ENCODE peak calls at places on chromosomes 5 and 9, in seven cellular contexts. N is right lobe of liver, M is heart right ventricle, E is tibial nerve, K is SK-N-SH, D is stomach, V is lower lobe of right lung. O is an unnamed sample. For H3K4me1, the result is how much of the 10 kb centered on the place peaks cover.

GRCh38 chr5:119080975-119081374 is 10.1 kb downstream of the DMXL1 start:
- DNase-seq in N (no peak), M (no peak), E (no peak), K (peak), D (no peak), V (no peak), O (no peak)

GRCh38 chr5:39835371-39835770 is 410.6 kb upstream of the DAB2 start:
- DNase-seq in N (no peak), M (no peak), E (no peak), K (no peak), D (no peak), V (no peak), O (no peak)

GRCh38 chr5:173781432-173781825 is 106.7 kb upstream of the CPEB4 start:
- DNase-seq in N (no peak), M (no peak), E (no peak), K (no peak), D (no peak), V (no peak), O (no peak)

GRCh38 chr9:76926324-76926731 is 20.4 kb upstream of the PRUNE2 start:
- DNase-seq in N (no peak), M (no peak), E (no peak), K (no peak), D (no peak), V (no peak), O (no peak)

GRCh38 chr5:6837519-6838110 is 124.4 kb downstream of the TENT4A start:
- DNase-seq in N (no peak), M (peak), E (no peak), K (peak), D (no peak), V (no peak), O (peak)

GRCh38 chr9:124776952-124777645 is at the start of gene OLFML2A:
- DNase-seq in N (no peak), M (peak), E (no peak), K (peak), D (no peak), V (no peak), O (peak)

GRCh38 chr9:134149380-134149779 is 13.5 kb downstream of the WDR5 start:
- DNase-seq in N (no peak), M (no peak), E (no peak), K (no peak), D (no peak), V (no peak), O (no peak)

GRCh38 chr5:103573411-103573810 is 10.8 kb upstream of the NUDT12 start:
- DNase-seq in N (no peak), M (no peak), E (no peak), K (no peak), D (no peak), V (no peak), O (no peak)

GRCh38 chr5:147036691-147037245 is 158.2 kb upstream of the PPP2R2B start:
- DNase-seq in N (no peak), M (no peak), E (no peak), K (no peak), D (no peak), V (no peak), O (no peak)

GRCh38 chr9:123640792-123641222 is 284.8 kb downstream of the CRB2 start:
- DNase-seq in N (no peak), M (no peak), E (no peak), K (no peak), D (no peak), V (no peak), O (no peak)

GRCh38 chr5:146620031-146620662 is 104.2 kb upstream of the GPR151 start:
- DNase-seq in N (no peak), M (no peak), E (no peak), K (no peak), D (no peak), V (no peak), O (no peak)

GRCh38 chr9:135256568-135257354 is 169.3 kb downstream of the OLFM1 start:
- DNase-seq in N (peak), M (no peak), E (no peak), K (no peak), D (no peak), V (peak), O (peak)

GRCh38 chr5:179731791-179732411 is 721 bp upstream of the MAML1 start:
- DNase-seq in N (peak), M (peak), E (no peak), K (no peak), D (no peak), V (peak), O (peak)

GRCh38 chr9:127064335-127064734 is 58.1 kb downstream of the ANGPTL2 start:
- DNase-seq in N (no peak), M (no peak), E (no peak), K (no peak), D (no peak), V (no peak), O (no peak)

GRCh38 chr5:108858959-108859358 is 111.3 kb downstream of the FER start:
- DNase-seq in N (no peak), M (no peak), E (no peak), K (no peak), D (no peak), V (no peak), O (no peak)

GRCh38 chr9:38162332-38162985 is 93.4 kb upstream of the SHB start:
- DNase-seq in N (no peak), M (no peak), E (peak), K (no peak), D (no peak), V (no peak), O (no peak)

GRCh38 chr9:71506821-71507220 is 261.5 kb downstream of the CEMIP2 start:
- DNase-seq in N (no peak), M (no peak), E (no peak), K (no peak), D (no peak), V (no peak), O (no peak)

GRCh38 chr9:9215050-9215449 is 1397.8 kb downstream of the PTPRD start:
- DNase-seq in N (no peak), M (no peak), E (no peak), K (no peak), D (no peak), V (no peak), O (no peak)

GRCh38 chr9:17742065-17742464 is 163.2 kb downstream of the SH3GL2 start:
- DNase-seq in N (no peak), M (no peak), E (no peak), K (no peak), D (no peak), V (no peak), O (no peak)

GRCh38 chr5:117098094-117098493 is 523.5 kb upstream of the SEMA6A start:
- DNase-seq in N (no peak), M (no peak), E (no peak), K (no peak), D (no peak), V (no peak), O (no peak)

GRCh38 chr9:29701536-29701935 is 2128.3 kb upstream of the C9orf72 start:
- DNase-seq in N (no peak), M (no peak), E (no peak), K (no peak), D (no peak), V (no peak), O (no peak)

GRCh38 chr9:131837836-131838235 is 98.0 kb upstream of the RAPGEF1 start:
- DNase-seq in N (no peak), M (no peak), E (no peak), K (no peak), D (no peak), V (no peak), O (no peak)

GRCh38 chr9:131179561-131180219 is 54.3 kb downstream of the NUP214 start:
- DNase-seq in N (no peak), M (no peak), E (no peak), K (no peak), D (no peak), V (no peak), O (no peak)

GRCh38 chr5:139263431-139263975 is 30.0 kb upstream of the MATR3 start:
- DNase-seq in N (no peak), M (no peak), E (no peak), K (no peak), D (no peak), V (no peak), O (no peak)

GRCh38 chr5:164002214-164002613 is 496.8 kb downstream of the MAT2B start:
- DNase-seq in N (no peak), M (no peak), E (no peak), K (no peak), D (no peak), V (no peak), O (no peak)

GRCh38 chr9:98357921-98358535 is 102.6 kb upstream of the TBC1D2 start:
- DNase-seq in N (no peak), M (no peak), E (no peak), K (no peak), D (no peak), V (no peak), O (no peak)

GRCh38 chr9:97052735-97053134 is 13.8 kb upstream of the CTSV start:
- DNase-seq in N (no peak), M (no peak), E (no peak), K (no peak), D (no peak), V (no peak), O (no peak)

GRCh38 chr5:109844148-109844547 is 154.4 kb downstream of the MAN2A1 start:
- DNase-seq in N (no peak), M (no peak), E (no peak), K (no peak), D (no peak), V (no peak), O (no peak)

GRCh38 chr5:14204785-14205321 is 61.7 kb downstream of the TRIO start:
- DNase-seq in N (peak), M (peak), E (peak), K (no peak), D (peak), V (peak), O (peak)

GRCh38 chr9:120569556-120569955 is 10.4 kb downstream of the CDK5RAP2 start:
- DNase-seq in N (no peak), M (no peak), E (no peak), K (no peak), D (no peak), V (no peak), O (no peak)
- TF ChIP-seq CTCF in N (no peak), M (no peak), E (no peak), K (no peak), D (no peak), V (no peak), O (no peak)

GRCh38 chr9:86351897-86352296 is 2.3 kb downstream of the TUT7 start:
- DNase-seq in N (no peak), M (no peak), E (no peak), K (no peak), D (no peak), V (no peak), O (no peak)
- H3K4me1 ChIP-seq in N (under half), M (under half), E (under half), K (under half), D (half or more), V (half or more), O (under half)

DNA sequence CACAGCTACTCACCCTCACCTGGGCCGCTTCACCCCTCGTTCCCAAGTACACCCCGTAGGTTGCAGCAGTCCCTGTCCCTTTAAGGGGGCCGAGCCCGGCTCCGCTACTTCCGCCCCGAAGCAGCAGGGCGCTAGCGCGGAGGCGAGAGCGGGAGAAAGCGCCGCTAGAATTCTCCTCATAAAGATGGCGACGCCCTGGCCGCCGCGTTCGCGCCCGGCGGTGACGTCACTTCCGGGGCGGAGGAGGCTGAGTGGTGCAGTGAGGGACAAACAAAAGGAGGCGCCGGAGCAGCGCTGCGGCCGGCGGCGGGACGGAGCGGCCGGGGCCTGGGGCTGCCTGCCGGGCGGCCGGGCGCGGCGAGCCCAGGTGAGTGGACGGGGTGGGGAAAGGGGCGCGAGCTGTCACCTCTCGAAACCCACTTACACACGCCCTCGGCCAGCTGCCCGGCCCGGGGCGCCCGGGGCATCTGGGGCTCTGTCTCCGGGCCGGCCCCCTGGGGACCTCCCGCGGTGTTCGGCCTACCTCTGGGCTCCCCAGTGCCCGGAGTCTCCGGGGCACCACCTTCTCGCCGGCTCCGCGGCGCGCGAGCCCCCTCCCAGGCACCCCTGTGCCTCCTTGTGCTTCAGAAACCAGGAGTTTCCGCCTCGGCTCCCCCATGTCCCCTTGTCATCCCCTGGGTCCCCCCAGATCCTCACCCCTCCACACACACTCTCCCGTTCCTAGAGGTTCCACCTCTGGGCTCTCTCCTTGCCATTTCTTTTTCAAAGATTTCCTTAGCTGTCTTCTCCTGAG is at the start of the genes KYAT1 and LRRC8A:
- DNase-seq in N (peak), M (peak), E (peak), K (peak), D (peak), V (peak), O (peak)
- TF ChIP-seq CTCF in N (peak), M (no peak), E (no peak), K (no peak), D (peak), V (peak), O (no peak)

DNA sequence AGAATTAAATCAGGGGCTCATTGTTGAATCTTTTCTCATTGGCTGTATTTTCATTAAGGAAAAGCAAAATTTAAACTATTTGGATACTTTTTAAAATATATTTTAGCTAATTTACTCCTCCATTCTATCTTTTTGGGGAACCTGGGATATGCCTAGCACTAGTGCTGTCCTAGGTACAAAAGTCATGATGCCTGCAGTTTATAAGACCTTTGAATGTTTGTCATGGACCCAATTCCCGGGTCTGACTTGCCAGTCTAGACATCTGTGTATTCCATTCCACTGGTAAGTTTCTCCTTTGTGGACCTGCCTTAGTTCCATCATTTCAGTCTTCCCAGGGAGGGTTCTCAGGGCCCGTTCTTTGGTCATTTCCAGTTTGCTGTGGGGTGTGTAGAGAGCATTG is 63.0 kb downstream of the WWC1 start:
- DNase-seq in N (no peak), M (no peak), E (no peak), K (no peak), D (no peak), V (no peak), O (no peak)
- H3K4me1 ChIP-seq in N (under half), M (under half), E (under half), K (under half), D (under half), V (under half), O (under half)

O was measured in BE2C.